ENCODE peak calls at places on chromosomes 2 and 18, in nine cellular contexts. One of them, this sample, is unnamed.

GRCh38 chr2:196113061-196113974 is 44.7 kb upstream of the DNAH7 start:
- DNase-seq in dorsolateral prefrontal cortex: no peak
- DNase-seq in aorta: no peak
- DNase-seq in naive thymus-derived CD4-positive, alpha-beta T cell: no peak
- DNase-seq in neural progenitor cell: peak
- DNase-seq in CD8-positive, alpha-beta memory T cell: no peak
- DNase-seq in A549: no peak
- DNase-seq in effector memory CD4-positive, alpha-beta T cell: no peak
- DNase-seq in DND-41: no peak
- DNase-seq in this sample: no peak

GRCh38 chr18:70243131-70243530 is 37.6 kb upstream of the RTTN start:
- DNase-seq in dorsolateral prefrontal cortex: no peak
- DNase-seq in aorta: no peak
- DNase-seq in naive thymus-derived CD4-positive, alpha-beta T cell: no peak
- DNase-seq in neural progenitor cell: no peak
- DNase-seq in CD8-positive, alpha-beta memory T cell: no peak
- DNase-seq in A549: peak
- DNase-seq in effector memory CD4-positive, alpha-beta T cell: no peak
- DNase-seq in DND-41: no peak
- DNase-seq in this sample: no peak

GRCh38 chr18:44715841-44716240 is 35.2 kb downstream of the SETBP1 start:
- DNase-seq in dorsolateral prefrontal cortex: no peak
- DNase-seq in aorta: no peak
- DNase-seq in naive thymus-derived CD4-positive, alpha-beta T cell: no peak
- DNase-seq in neural progenitor cell: peak
- DNase-seq in CD8-positive, alpha-beta memory T cell: no peak
- DNase-seq in A549: no peak
- DNase-seq in effector memory CD4-positive, alpha-beta T cell: no peak
- DNase-seq in DND-41: no peak
- DNase-seq in this sample: no peak

GRCh38 chr18:78414302-78414701 is 565.3 kb upstream of the SALL3 start:
- DNase-seq in dorsolateral prefrontal cortex: no peak
- DNase-seq in aorta: no peak
- DNase-seq in naive thymus-derived CD4-positive, alpha-beta T cell: no peak
- DNase-seq in neural progenitor cell: no peak
- DNase-seq in CD8-positive, alpha-beta memory T cell: no peak
- DNase-seq in A549: no peak
- DNase-seq in effector memory CD4-positive, alpha-beta T cell: no peak
- DNase-seq in DND-41: no peak
- DNase-seq in this sample: no peak

GRCh38 chr2:174023591-174024523 is 58.7 kb upstream of the SP3 start:
- DNase-seq in dorsolateral prefrontal cortex: no peak
- DNase-seq in aorta: no peak
- DNase-seq in naive thymus-derived CD4-positive, alpha-beta T cell: no peak
- DNase-seq in neural progenitor cell: peak
- DNase-seq in CD8-positive, alpha-beta memory T cell: no peak
- DNase-seq in A549: peak
- DNase-seq in effector memory CD4-positive, alpha-beta T cell: no peak
- DNase-seq in DND-41: no peak
- DNase-seq in this sample: no peak

GRCh38 chr18:44229693-44230108 is 451.0 kb upstream of the SETBP1 start:
- DNase-seq in dorsolateral prefrontal cortex: peak
- DNase-seq in aorta: peak
- DNase-seq in naive thymus-derived CD4-positive, alpha-beta T cell: no peak
- DNase-seq in neural progenitor cell: no peak
- DNase-seq in CD8-positive, alpha-beta memory T cell: no peak
- DNase-seq in A549: no peak
- DNase-seq in effector memory CD4-positive, alpha-beta T cell: no peak
- DNase-seq in DND-41: no peak
- DNase-seq in this sample: peak

GRCh38 chr2:70686577-70687460 is 81.2 kb downstream of the ADD2 start:
- DNase-seq in dorsolateral prefrontal cortex: peak
- DNase-seq in aorta: no peak
- DNase-seq in naive thymus-derived CD4-positive, alpha-beta T cell: no peak
- DNase-seq in neural progenitor cell: peak
- DNase-seq in CD8-positive, alpha-beta memory T cell: no peak
- DNase-seq in A549: peak
- DNase-seq in effector memory CD4-positive, alpha-beta T cell: no peak
- DNase-seq in DND-41: peak
- DNase-seq in this sample: no peak

GRCh38 chr2:46471-47345 is at the start of gene FAM110C:
- DNase-seq in dorsolateral prefrontal cortex: peak
- DNase-seq in aorta: peak
- DNase-seq in naive thymus-derived CD4-positive, alpha-beta T cell: peak
- DNase-seq in neural progenitor cell: peak
- DNase-seq in CD8-positive, alpha-beta memory T cell: peak
- DNase-seq in A549: no peak
- DNase-seq in effector memory CD4-positive, alpha-beta T cell: peak
- DNase-seq in DND-41: no peak
- DNase-seq in this sample: peak

GRCh38 chr2:168439536-168439935 is 16.5 kb upstream of the CERS6 start:
- DNase-seq in dorsolateral prefrontal cortex: no peak
- DNase-seq in aorta: no peak
- DNase-seq in naive thymus-derived CD4-positive, alpha-beta T cell: peak
- DNase-seq in neural progenitor cell: no peak
- DNase-seq in CD8-positive, alpha-beta memory T cell: no peak
- DNase-seq in A549: no peak
- DNase-seq in effector memory CD4-positive, alpha-beta T cell: no peak
- DNase-seq in DND-41: no peak
- DNase-seq in this sample: no peak

GRCh38 chr18:22490429-22490846 is 72.7 kb upstream of the CTAGE1 start:
- DNase-seq in dorsolateral prefrontal cortex: no peak
- DNase-seq in aorta: no peak
- DNase-seq in naive thymus-derived CD4-positive, alpha-beta T cell: no peak
- DNase-seq in neural progenitor cell: no peak
- DNase-seq in CD8-positive, alpha-beta memory T cell: no peak
- DNase-seq in A549: peak
- DNase-seq in effector memory CD4-positive, alpha-beta T cell: no peak
- DNase-seq in DND-41: no peak
- DNase-seq in this sample: no peak

DNA sequence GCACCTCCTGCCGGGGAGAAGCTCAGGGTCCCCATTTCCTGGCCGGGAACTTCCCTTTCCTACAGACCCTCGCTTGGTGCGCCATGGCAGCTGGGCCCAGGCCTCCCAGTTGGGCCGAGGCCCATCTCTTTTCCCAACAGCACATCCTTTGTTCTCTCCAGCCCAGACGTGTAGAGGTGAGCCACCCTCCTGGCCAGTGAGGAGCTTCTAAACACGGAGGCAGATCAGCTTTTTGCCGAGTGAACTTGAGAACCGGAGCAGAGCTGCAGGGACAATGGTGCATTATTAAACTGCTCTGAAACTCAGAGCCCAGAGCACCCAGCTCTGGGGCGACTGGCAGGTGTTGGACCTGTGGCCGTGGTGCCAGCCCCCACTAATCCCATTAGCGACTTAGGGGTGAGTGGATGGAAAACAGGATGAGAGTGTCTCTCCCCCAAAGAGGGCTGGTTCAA is 25.4 kb downstream of the SH3BP4 start:
- DNase-seq in dorsolateral prefrontal cortex: no peak
- DNase-seq in aorta: peak
- DNase-seq in naive thymus-derived CD4-positive, alpha-beta T cell: no peak
- DNase-seq in neural progenitor cell: no peak
- DNase-seq in CD8-positive, alpha-beta memory T cell: no peak
- DNase-seq in A549: no peak
- DNase-seq in effector memory CD4-positive, alpha-beta T cell: no peak
- DNase-seq in DND-41: no peak
- DNase-seq in this sample: no peak
- H3K27ac ChIP-seq in dorsolateral prefrontal cortex: no peak
- H3K27ac ChIP-seq in aorta: no peak
- H3K27ac ChIP-seq in naive thymus-derived CD4-positive, alpha-beta T cell: no peak
- H3K27ac ChIP-seq in neural progenitor cell: peak
- H3K27ac ChIP-seq in CD8-positive, alpha-beta memory T cell: no peak
- H3K27ac ChIP-seq in A549: peak
- H3K27ac ChIP-seq in effector memory CD4-positive, alpha-beta T cell: no peak
- H3K27ac ChIP-seq in DND-41: no peak
- H3K27ac ChIP-seq in this sample: peak

DNA sequence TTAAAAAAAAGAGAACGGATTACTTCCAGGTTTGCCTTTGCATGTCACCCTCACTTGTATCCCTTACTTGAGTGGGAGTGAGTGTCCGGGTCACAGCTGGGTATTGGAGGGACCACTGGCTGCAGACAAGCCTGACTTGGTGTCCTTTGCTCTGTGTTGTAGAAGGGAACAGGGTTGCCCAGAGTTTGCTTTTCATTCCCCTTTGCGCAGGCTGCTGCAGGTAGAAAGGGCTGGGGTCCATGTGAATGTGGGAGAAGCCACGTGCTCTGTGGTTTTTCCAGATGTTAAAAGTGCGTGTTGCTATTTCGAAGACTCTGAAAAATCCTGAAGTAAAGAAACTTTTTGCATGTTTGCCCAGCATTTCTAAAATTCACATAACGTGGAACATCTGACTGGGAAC is 28.8 kb downstream of the GLI2 start:
- DNase-seq in dorsolateral prefrontal cortex: peak
- DNase-seq in aorta: peak
- DNase-seq in naive thymus-derived CD4-positive, alpha-beta T cell: no peak
- DNase-seq in neural progenitor cell: no peak
- DNase-seq in CD8-positive, alpha-beta memory T cell: peak
- DNase-seq in A549: no peak
- DNase-seq in effector memory CD4-positive, alpha-beta T cell: no peak
- DNase-seq in DND-41: no peak
- DNase-seq in this sample: no peak
- H3K27ac ChIP-seq in dorsolateral prefrontal cortex: no peak
- H3K27ac ChIP-seq in aorta: no peak
- H3K27ac ChIP-seq in naive thymus-derived CD4-positive, alpha-beta T cell: no peak
- H3K27ac ChIP-seq in neural progenitor cell: no peak
- H3K27ac ChIP-seq in CD8-positive, alpha-beta memory T cell: no peak
- H3K27ac ChIP-seq in A549: peak
- H3K27ac ChIP-seq in effector memory CD4-positive, alpha-beta T cell: no peak
- H3K27ac ChIP-seq in DND-41: no peak
- H3K27ac ChIP-seq in this sample: no peak

GRCh38 chr2:3870222-3870621 is 166.8 kb downstream of the DCDC2C start:
- DNase-seq in dorsolateral prefrontal cortex: no peak
- DNase-seq in aorta: no peak
- DNase-seq in naive thymus-derived CD4-positive, alpha-beta T cell: no peak
- DNase-seq in neural progenitor cell: no peak
- DNase-seq in CD8-positive, alpha-beta memory T cell: no peak
- DNase-seq in A549: no peak
- DNase-seq in effector memory CD4-positive, alpha-beta T cell: no peak
- DNase-seq in DND-41: no peak
- DNase-seq in this sample: no peak
- H3K27ac ChIP-seq in dorsolateral prefrontal cortex: no peak
- H3K27ac ChIP-seq in aorta: no peak
- H3K27ac ChIP-seq in naive thymus-derived CD4-positive, alpha-beta T cell: no peak
- H3K27ac ChIP-seq in neural progenitor cell: no peak
- H3K27ac ChIP-seq in CD8-positive, alpha-beta memory T cell: no peak
- H3K27ac ChIP-seq in A549: no peak
- H3K27ac ChIP-seq in effector memory CD4-positive, alpha-beta T cell: no peak
- H3K27ac ChIP-seq in DND-41: no peak
- H3K27ac ChIP-seq in this sample: no peak

GRCh38 chr18:63878982-63879381 is 8.5 kb upstream of the SERPINB2 start:
- DNase-seq in dorsolateral prefrontal cortex: no peak
- DNase-seq in aorta: no peak
- DNase-seq in naive thymus-derived CD4-positive, alpha-beta T cell: no peak
- DNase-seq in neural progenitor cell: no peak
- DNase-seq in CD8-positive, alpha-beta memory T cell: no peak
- DNase-seq in A549: no peak
- DNase-seq in effector memory CD4-positive, alpha-beta T cell: no peak
- DNase-seq in DND-41: no peak
- DNase-seq in this sample: no peak
- H3K27ac ChIP-seq in dorsolateral prefrontal cortex: no peak
- H3K27ac ChIP-seq in aorta: no peak
- H3K27ac ChIP-seq in naive thymus-derived CD4-positive, alpha-beta T cell: no peak
- H3K27ac ChIP-seq in neural progenitor cell: no peak
- H3K27ac ChIP-seq in CD8-positive, alpha-beta memory T cell: no peak
- H3K27ac ChIP-seq in A549: no peak
- H3K27ac ChIP-seq in effector memory CD4-positive, alpha-beta T cell: no peak
- H3K27ac ChIP-seq in DND-41: peak
- H3K27ac ChIP-seq in this sample: no peak

GRCh38 chr2:197866449-197866848 is 62.1 kb downstream of the PLCL1 start:
- DNase-seq in dorsolateral prefrontal cortex: no peak
- DNase-seq in aorta: no peak
- DNase-seq in naive thymus-derived CD4-positive, alpha-beta T cell: no peak
- DNase-seq in neural progenitor cell: no peak
- DNase-seq in CD8-positive, alpha-beta memory T cell: no peak
- DNase-seq in A549: no peak
- DNase-seq in effector memory CD4-positive, alpha-beta T cell: no peak
- DNase-seq in DND-41: no peak
- DNase-seq in this sample: no peak
- H3K27ac ChIP-seq in dorsolateral prefrontal cortex: no peak
- H3K27ac ChIP-seq in aorta: no peak
- H3K27ac ChIP-seq in naive thymus-derived CD4-positive, alpha-beta T cell: no peak
- H3K27ac ChIP-seq in neural progenitor cell: no peak
- H3K27ac ChIP-seq in CD8-positive, alpha-beta memory T cell: no peak
- H3K27ac ChIP-seq in A549: no peak
- H3K27ac ChIP-seq in effector memory CD4-positive, alpha-beta T cell: no peak
- H3K27ac ChIP-seq in DND-41: no peak
- H3K27ac ChIP-seq in this sample: no peak

GRCh38 chr2:160418853-160419252 is 74.8 kb downstream of the RBMS1 start:
- DNase-seq in dorsolateral prefrontal cortex: no peak
- DNase-seq in aorta: no peak
- DNase-seq in naive thymus-derived CD4-positive, alpha-beta T cell: no peak
- DNase-seq in neural progenitor cell: no peak
- DNase-seq in CD8-positive, alpha-beta memory T cell: no peak
- DNase-seq in A549: no peak
- DNase-seq in effector memory CD4-positive, alpha-beta T cell: no peak
- DNase-seq in DND-41: no peak
- DNase-seq in this sample: no peak

GRCh38 chr2:160419776-160420521 is 73.7 kb downstream of the RBMS1 start:
- DNase-seq in dorsolateral prefrontal cortex: no peak
- DNase-seq in aorta: no peak
- DNase-seq in naive thymus-derived CD4-positive, alpha-beta T cell: no peak
- DNase-seq in neural progenitor cell: no peak
- DNase-seq in CD8-positive, alpha-beta memory T cell: no peak
- DNase-seq in A549: no peak
- DNase-seq in effector memory CD4-positive, alpha-beta T cell: no peak
- DNase-seq in DND-41: no peak
- DNase-seq in this sample: no peak

GRCh38 chr2:160417745-160418397 is 75.7 kb downstream of the RBMS1 start:
- DNase-seq in dorsolateral prefrontal cortex: no peak
- DNase-seq in aorta: no peak
- DNase-seq in naive thymus-derived CD4-positive, alpha-beta T cell: peak
- DNase-seq in neural progenitor cell: peak
- DNase-seq in CD8-positive, alpha-beta memory T cell: no peak
- DNase-seq in A549: peak
- DNase-seq in effector memory CD4-positive, alpha-beta T cell: no peak
- DNase-seq in DND-41: no peak
- DNase-seq in this sample: no peak

GRCh38 chr2:160418398-160418765 is 75.2 kb downstream of the RBMS1 start:
- DNase-seq in dorsolateral prefrontal cortex: no peak
- DNase-seq in aorta: no peak
- DNase-seq in naive thymus-derived CD4-positive, alpha-beta T cell: no peak
- DNase-seq in neural progenitor cell: no peak
- DNase-seq in CD8-positive, alpha-beta memory T cell: no peak
- DNase-seq in A549: no peak
- DNase-seq in effector memory CD4-positive, alpha-beta T cell: no peak
- DNase-seq in DND-41: no peak
- DNase-seq in this sample: no peak

DNA sequence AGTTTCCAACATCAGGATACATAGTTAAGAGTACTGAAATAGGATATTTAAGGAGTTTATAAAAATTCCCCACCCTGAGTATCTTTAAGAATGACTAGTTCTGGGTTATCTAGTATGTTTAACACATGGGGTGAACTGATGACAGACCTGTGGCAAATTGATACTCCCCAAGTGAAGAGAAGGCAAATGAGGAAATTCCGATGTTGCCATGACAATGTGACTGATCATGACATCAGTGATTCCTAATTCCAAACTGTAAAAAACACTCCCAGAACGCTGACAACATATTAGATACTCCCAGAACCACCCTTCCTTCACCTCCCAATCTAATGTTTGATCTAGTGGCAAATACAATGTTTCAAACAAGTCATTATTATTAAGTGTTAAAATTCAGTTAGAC is 77.6 kb downstream of the RBMS1 start:
- DNase-seq in dorsolateral prefrontal cortex: no peak
- DNase-seq in aorta: no peak
- DNase-seq in naive thymus-derived CD4-positive, alpha-beta T cell: no peak
- DNase-seq in neural progenitor cell: no peak
- DNase-seq in CD8-positive, alpha-beta memory T cell: no peak
- DNase-seq in A549: no peak
- DNase-seq in effector memory CD4-positive, alpha-beta T cell: no peak
- DNase-seq in DND-41: no peak
- DNase-seq in this sample: no peak
- H3K27ac ChIP-seq in dorsolateral prefrontal cortex: no peak
- H3K27ac ChIP-seq in aorta: no peak
- H3K27ac ChIP-seq in naive thymus-derived CD4-positive, alpha-beta T cell: no peak
- H3K27ac ChIP-seq in neural progenitor cell: no peak
- H3K27ac ChIP-seq in CD8-positive, alpha-beta memory T cell: no peak
- H3K27ac ChIP-seq in A549: no peak
- H3K27ac ChIP-seq in effector memory CD4-positive, alpha-beta T cell: no peak
- H3K27ac ChIP-seq in DND-41: no peak
- H3K27ac ChIP-seq in this sample: no peak

This sample was measured in substantia nigra.